ENCODE peak calls at places on chromosomes 7 and 10, in four cellular contexts. V is AG09309, Y is spleen, B is neural progenitor cell. M is an unnamed sample.

GRCh38 chr7:136275794-136276193 is 298.6 kb upstream of the MTPN start:
- DNase-seq in V (no peak), B (peak; percentile 10), Y (no peak), M (no peak)

GRCh38 chr7:27409776-27410175 is 167.2 kb downstream of the EVX1 start:
- DNase-seq in B (no peak), Y (no peak), V (peak; percentile 43), M (no peak)

GRCh38 chr10:86773486-86773885 is 17.1 kb downstream of the BMPR1A start:
- DNase-seq in B (no peak), V (no peak), Y (no peak), M (no peak)

GRCh38 chr10:74877899-74878298 is 51.5 kb downstream of the KAT6B start:
- DNase-seq in Y (no peak), V (no peak), B (no peak), M (no peak)

GRCh38 chr7:28088032-28088431 is 92.6 kb downstream of the JAZF1 start:
- DNase-seq in B (no peak), Y (no peak), V (no peak), M (no peak)

GRCh38 chr7:47473499-47474210 is 108.3 kb downstream of the TNS3 start:
- DNase-seq in V (no peak), Y (no peak), B (no peak), M (no peak)

GRCh38 chr7:135678612-135679575 is 16.6 kb downstream of the STMP1 start:
- DNase-seq in B (no peak), V (no peak), Y (no peak), M (no peak)

GRCh38 chr10:133154996-133155778 is 4.8 kb upstream of the KNDC1 start:
- DNase-seq in Y (no peak), B (no peak), V (no peak), M (no peak)

GRCh38 chr7:101466871-101467270 is 104.2 kb downstream of the COL26A1 start:
- DNase-seq in B (no peak), V (no peak), Y (peak; percentile 31), M (no peak)

GRCh38 chr7:907158-907980 is 31.0 kb downstream of the GET4 start:
- DNase-seq in V (no peak), B (no peak), Y (no peak), M (no peak)

GRCh38 chr7:908159-908918 is 32.0 kb downstream of the GET4 start:
- DNase-seq in Y (no peak), B (no peak), V (no peak), M (no peak)

GRCh38 chr7:910441-910861 is 34.1 kb downstream of the GET4 start:
- DNase-seq in Y (no peak), B (no peak), V (no peak), M (no peak)

GRCh38 chr7:910931-911431 is 34.6 kb downstream of the GET4 start:
- DNase-seq in V (no peak), Y (no peak), B (no peak), M (no peak)

DNA sequence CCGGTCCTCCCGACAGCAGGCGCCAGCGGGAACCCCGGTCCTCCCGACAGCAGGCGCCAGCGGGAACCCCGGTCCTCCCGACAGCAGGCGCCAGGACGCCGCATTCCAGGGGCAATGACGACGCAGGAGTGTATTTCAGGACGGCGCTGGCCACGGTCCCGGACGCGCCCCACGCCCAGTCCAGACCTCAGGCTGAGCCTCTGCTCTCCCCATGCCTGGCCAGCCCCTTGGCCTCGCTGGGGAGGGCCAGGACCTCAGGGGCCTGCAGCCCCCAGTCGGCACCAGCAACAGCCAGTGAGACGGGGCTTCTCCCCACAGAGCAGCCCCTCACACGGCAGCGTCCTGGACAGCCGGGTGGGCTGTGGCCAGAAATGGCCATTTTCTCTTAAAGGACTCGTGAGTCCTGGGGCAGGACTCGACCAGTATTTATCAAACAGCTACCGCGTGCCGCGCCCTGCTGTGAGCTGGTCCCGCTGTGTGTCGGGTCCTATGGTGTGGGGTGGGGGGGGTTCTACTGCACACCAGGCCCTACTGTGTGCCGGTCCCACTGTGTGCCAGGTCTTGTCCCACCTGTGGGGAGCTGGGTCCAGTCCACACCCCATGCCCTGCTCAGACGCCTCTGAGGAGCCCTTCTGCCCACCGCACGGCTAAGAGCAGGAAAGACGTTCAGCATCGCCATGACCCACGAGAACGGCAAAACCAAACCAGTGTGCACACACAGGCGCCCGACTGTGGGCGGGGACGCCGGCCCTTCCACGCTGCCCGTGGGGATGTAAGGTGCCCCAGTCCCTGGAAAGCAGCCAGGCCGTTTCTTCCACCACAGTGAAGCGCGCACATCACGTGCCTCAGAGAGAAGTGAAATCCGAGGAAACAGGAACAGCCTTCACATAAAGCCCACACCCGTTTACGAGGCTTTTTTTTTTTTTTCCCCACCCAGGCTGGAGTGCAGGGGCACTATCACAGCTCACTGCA is 33.3 kb downstream of the GET4 start:
- DNase-seq in V (no peak), B (peak; percentile 58), Y (peak; percentile 92), M (no peak)
- TF ChIP-seq CTCF in V (no peak), B (no peak), Y (no peak), M (no peak)

DNA sequence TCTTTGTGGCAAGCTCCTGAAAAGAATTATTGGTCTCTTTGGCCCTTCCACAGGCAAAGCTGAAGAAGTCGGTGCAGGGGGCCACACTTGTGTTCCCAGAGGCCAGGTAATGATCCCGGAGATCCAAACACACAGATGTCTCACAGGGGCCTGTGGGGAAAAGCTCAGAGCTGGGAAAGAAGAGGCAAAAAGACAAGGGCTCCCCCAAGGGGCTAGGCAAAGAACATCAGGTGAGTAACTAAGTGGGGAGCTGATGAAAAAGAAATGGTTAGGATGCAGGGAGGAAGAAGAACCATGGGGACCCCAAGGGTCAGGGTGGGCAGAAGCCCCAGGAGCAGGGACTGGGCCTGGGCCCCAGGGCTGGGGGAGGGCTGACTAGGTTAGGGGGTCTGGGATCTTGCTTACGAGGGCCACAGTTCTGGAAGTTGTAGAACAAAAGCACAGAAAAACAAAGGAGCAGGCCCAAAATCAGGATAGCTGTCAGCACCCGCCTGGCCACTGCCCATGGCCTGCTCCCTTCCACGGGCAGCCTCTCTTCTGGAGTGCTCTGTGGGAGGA is 1.1 kb downstream of the KEL start:
- DNase-seq in Y (no peak), B (no peak), V (no peak), M (no peak)
- TF ChIP-seq CTCF in Y (peak; percentile 13), B (no peak), V (no peak), M (peak; percentile 13)

GRCh38 chr7:83468251-83468739 is 180.6 kb downstream of the SEMA3E start:
- DNase-seq in Y (no peak), V (peak; percentile 95), B (peak; percentile 75), M (peak; percentile 30)
- TF ChIP-seq CTCF in Y (no peak), V (no peak), B (no peak), M (no peak)

GRCh38 chr10:97522071-97522470 is 23.3 kb downstream of the UBTD1 start:
- DNase-seq in Y (peak; percentile 27), B (no peak), V (no peak), M (no peak)
- TF ChIP-seq CTCF in Y (no peak), B (no peak), V (no peak), M (no peak)

GRCh38 chr7:105932835-105933477 is 30.1 kb upstream of the CDHR3 start:
- DNase-seq in B (peak; percentile 53), V (peak; percentile 88), Y (no peak), M (no peak)

GRCh38 chr7:105931179-105931578 is 31.9 kb upstream of the CDHR3 start:
- DNase-seq in V (no peak), Y (no peak), B (no peak), M (no peak)

GRCh38 chr7:105937411-105937810 is 25.7 kb upstream of the CDHR3 start:
- DNase-seq in Y (no peak), B (no peak), V (no peak), M (no peak)

GRCh38 chr7:105935250-105935649 is 27.8 kb upstream of the CDHR3 start:
- DNase-seq in B (no peak), V (no peak), Y (no peak), M (no peak)

DNA sequence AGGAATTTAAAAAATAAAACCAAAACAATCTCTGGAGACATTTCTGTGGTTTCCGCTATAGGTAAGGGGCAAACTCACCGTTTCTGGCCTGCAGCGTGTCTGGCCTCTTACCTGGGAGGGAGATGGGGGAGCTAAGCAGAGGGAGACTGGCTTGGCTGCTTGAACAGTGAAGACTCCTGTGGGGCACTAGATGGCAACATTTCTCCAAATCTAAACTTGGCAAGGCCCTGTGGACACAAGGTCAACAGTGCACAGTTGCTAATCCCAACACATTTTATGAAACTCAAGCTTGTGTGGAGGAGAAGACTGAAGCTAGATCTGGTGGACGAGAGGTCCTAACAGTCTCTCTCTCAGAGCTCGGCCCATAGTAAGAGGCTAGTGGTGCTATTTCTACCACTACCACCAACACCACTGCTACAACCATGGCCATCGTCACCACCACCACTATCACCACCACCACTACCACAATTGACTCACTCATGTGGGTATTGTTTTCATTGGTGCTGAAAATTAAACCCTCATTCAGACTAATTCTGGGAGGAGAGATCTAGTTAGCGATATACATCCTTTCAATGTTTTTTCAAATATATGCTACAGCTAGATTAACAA is 28.4 kb upstream of the CDHR3 start:
- DNase-seq in Y (no peak), V (peak; percentile 28), B (peak; percentile 53), M (no peak)
- TF ChIP-seq CTCF in Y (peak; percentile 25), V (peak; percentile 37), B (peak; percentile 51), M (no peak)

DNA sequence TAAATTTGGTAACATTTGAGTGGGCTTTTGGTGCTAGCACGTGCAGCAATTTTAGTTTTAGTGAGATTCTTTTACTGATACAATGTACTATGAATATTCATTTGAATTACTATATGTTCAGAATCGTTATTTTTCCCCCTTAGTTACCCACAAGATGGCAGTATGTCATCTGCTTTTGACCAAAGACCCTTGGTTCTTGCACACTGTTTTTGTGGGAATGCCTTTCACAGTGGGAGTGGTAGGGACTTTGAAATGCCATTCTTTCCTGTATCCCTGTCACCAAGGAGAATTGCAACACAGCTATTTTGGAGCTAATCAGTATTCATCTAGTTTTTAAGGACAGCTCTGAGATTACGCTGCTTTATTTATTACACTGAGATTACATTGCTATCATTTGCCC is 40.6 kb downstream of the SEC23IP start:
- DNase-seq in V (no peak), B (peak; percentile 78), Y (no peak), M (no peak)
- TF ChIP-seq CTCF in V (peak; percentile 26), B (peak; percentile 81), Y (no peak), M (peak; percentile 35)

DNA sequence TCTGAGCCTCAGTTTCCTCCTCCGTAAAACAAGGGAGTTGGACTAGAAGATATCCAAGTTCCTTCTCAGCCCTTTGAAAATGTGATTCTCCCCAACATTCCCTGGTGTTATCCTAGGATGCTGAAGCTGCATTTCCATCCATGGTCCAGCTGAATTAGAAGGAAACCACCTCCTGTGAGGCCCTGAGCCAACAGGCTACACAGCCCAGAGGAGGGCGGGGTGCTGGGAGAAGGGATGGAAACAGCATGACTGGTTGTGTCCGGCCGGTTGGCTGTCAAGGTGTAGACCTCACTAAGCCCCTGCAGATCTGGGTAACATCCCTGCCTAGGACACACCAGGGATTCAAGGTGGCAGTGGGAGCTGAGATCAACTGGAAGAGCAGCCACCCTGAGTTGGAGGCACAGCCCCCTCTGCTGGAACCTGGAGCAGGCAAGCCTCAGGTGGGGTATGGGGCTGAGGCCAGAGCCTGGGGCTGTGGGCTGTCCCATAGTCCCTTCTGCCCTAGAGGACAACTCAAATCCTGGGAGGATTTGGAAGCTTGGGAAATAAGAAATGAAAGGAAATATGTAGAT is 72.0 kb downstream of the PAX2 start:
- DNase-seq in Y (no peak), V (no peak), B (peak; percentile 70), M (no peak)
- TF ChIP-seq CTCF in Y (no peak), V (no peak), B (peak; percentile 60), M (no peak)

GRCh38 chr10:19719320-19719719 is 96.9 kb upstream of the PLXDC2 start:
- DNase-seq in V (peak; percentile 29), B (no peak), Y (no peak), M (no peak)

GRCh38 chr10:19710600-19710999 is 105.6 kb upstream of the PLXDC2 start:
- DNase-seq in Y (no peak), V (no peak), B (no peak), M (no peak)

GRCh38 chr10:19713800-19714525 is 102.3 kb upstream of the PLXDC2 start:
- DNase-seq in V (no peak), Y (no peak), B (peak; percentile 4), M (no peak)
- TF ChIP-seq CTCF in V (no peak), Y (no peak), B (no peak), M (no peak)

GRCh38 chr10:78129211-78129610 is 95.5 kb downstream of the RPS24 start:
- DNase-seq in Y (no peak), B (no peak), V (no peak), M (no peak)
- TF ChIP-seq CTCF in Y (no peak), B (no peak), V (no peak), M (no peak)

M was measured in mesothelial cell of epicardium.